ENCODE peak calls at places on chromosomes 3 and 15, in seven cellular contexts. K is sigmoid colon, G is psoas muscle, M is left lung, O is left ventricle myocardium inferior, S is cardiac muscle cell, F is mammary epithelial cell. R is an unnamed sample.

GRCh38 chr15:49066374-49066773 is 20.1 kb upstream of the SECISBP2L start:
- DNase-seq in S (no peak), G (no peak), O (no peak), K (no peak), M (no peak), F (no peak), R (no peak)

GRCh38 chr3:71979155-71979554 is 194.2 kb upstream of the PROK2 start:
- DNase-seq in M (no peak), F (no peak), G (no peak), K (no peak), S (no peak), O (no peak), R (no peak)

GRCh38 chr3:113533534-113533892 is 1.2 kb downstream of the SIDT1 start:
- DNase-seq in F (no peak), G (no peak), K (no peak), S (no peak), O (no peak), M (no peak), R (no peak)

GRCh38 chr15:55715355-55716076 is 27.4 kb downstream of the PRTG start:
- DNase-seq in S (peak; percentile 56), G (no peak), O (no peak), F (no peak), K (no peak), M (no peak), R (no peak)

GRCh38 chr3:23129817-23130216 is 73.3 kb upstream of the UBE2E2 start:
- DNase-seq in O (no peak), G (no peak), S (no peak), F (peak; percentile 34), M (no peak), K (no peak), R (no peak)

GRCh38 chr3:85801955-85802354 is 843.2 kb downstream of the CADM2 start:
- DNase-seq in S (peak; percentile 35), F (peak; percentile 29), O (no peak), K (no peak), M (no peak), G (no peak), R (no peak)

GRCh38 chr15:101017935-101018849 is 99.0 kb downstream of the LRRK1 start:
- DNase-seq in G (no peak), S (no peak), M (no peak), O (no peak), K (peak; percentile 43), F (no peak), R (no peak)

GRCh38 chr15:78461171-78461881 is 23.3 kb downstream of the IREB2 start:
- DNase-seq in M (no peak), F (no peak), S (no peak), O (no peak), K (no peak), G (no peak), R (no peak)

GRCh38 chr15:48592221-48592731 is 53.2 kb downstream of the FBN1 start:
- DNase-seq in K (no peak), S (no peak), F (peak; percentile 60), G (no peak), O (no peak), M (no peak), R (no peak)

GRCh38 chr3:188468672-188469071 is 314.7 kb downstream of the LPP start:
- DNase-seq in F (no peak), O (no peak), K (peak; percentile 93), S (no peak), M (peak; percentile 33), G (peak; percentile 29), R (no peak)

GRCh38 chr15:64772488-64772887 is 2.9 kb downstream of the RBPMS2 start:
- DNase-seq in K (no peak), S (no peak), O (no peak), G (no peak), M (no peak), F (no peak), R (no peak)

GRCh38 chr3:66115858-66116654 is 77.3 kb upstream of the MAGI1 start:
- DNase-seq in M (peak; percentile 40), F (peak; percentile 88), S (peak; percentile 78), K (peak; percentile 66), G (peak; percentile 34), O (peak; percentile 37), R (no peak)

GRCh38 chr3:132593950-132594328 is 3.1 kb upstream of the ACKR4 start:
- DNase-seq in M (no peak), F (peak; percentile 90), G (no peak), O (no peak), K (no peak), S (no peak), R (no peak)

GRCh38 chr15:71743861-71744382 is 66.4 kb upstream of the NR2E3 start:
- DNase-seq in M (no peak), O (no peak), S (peak; percentile 70), G (peak; percentile 42), K (no peak), F (peak; percentile 21), R (no peak)

GRCh38 chr3:2137651-2138050 is 39.0 kb downstream of the CNTN4 start:
- DNase-seq in G (no peak), S (no peak), F (no peak), O (no peak), K (no peak), M (no peak), R (no peak)

GRCh38 chr3:120894285-120894684 is 13.7 kb upstream of the STXBP5L start:
- DNase-seq in K (peak; percentile 63), S (no peak), G (no peak), M (no peak), F (peak; percentile 1), O (no peak), R (no peak)

GRCh38 chr3:151581046-151581445 is 120.2 kb upstream of the IGSF10 start:
- DNase-seq in S (no peak), F (no peak), M (no peak), K (no peak), G (no peak), O (no peak), R (no peak)

DNA sequence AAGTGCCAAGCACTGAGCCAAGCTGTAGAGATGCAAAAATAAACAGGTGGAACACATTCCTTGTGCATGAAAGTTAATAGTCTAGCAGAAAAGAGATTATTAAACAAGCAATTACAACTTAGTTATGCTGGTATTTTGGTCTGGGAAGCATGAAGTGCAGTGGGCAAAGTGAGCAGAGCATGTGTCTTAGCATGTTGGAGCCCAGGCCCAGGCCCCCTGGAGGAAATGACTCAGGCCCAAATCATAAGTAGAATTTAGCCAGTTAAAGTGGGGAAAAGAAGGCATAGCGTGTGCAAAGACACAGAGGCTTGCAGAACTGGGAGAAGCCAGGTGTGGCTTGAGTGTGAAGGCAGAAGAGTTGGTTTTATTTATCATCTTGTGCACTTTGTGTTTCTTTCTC is 163.8 kb upstream of the ATP11B start:
- DNase-seq in S (no peak), F (peak; percentile 85), K (no peak), O (no peak), G (no peak), M (no peak), R (no peak)
- H3K27me3 ChIP-seq in S (no peaks in the 10 kb centered on the region), F (no peaks in the 10 kb centered on the region), K (no peaks in the 10 kb centered on the region), O (no peaks in the 10 kb centered on the region), G (no peaks in the 10 kb centered on the region), M (no peaks in the 10 kb centered on the region), R (no peaks in the 10 kb centered on the region)

GRCh38 chr3:13290941-13291340 is 129.2 kb downstream of the NUP210 start:
- DNase-seq in K (no peak), G (no peak), S (no peak), O (no peak), F (no peak), M (no peak), R (no peak)

GRCh38 chr3:13289771-13290285 is 130.3 kb downstream of the NUP210 start:
- DNase-seq in F (no peak), M (no peak), K (peak; percentile 47), O (no peak), S (no peak), G (no peak), R (peak; percentile 59)

GRCh38 chr3:13286873-13287272 is 133.2 kb downstream of the NUP210 start:
- DNase-seq in O (no peak), M (no peak), G (no peak), F (no peak), K (no peak), S (no peak), R (no peak)

GRCh38 chr3:13287833-13288232 is 132.3 kb downstream of the NUP210 start:
- DNase-seq in S (no peak), F (no peak), O (no peak), M (no peak), G (no peak), K (no peak), R (no peak)

GRCh38 chr3:13288732-13289718 is 131.1 kb downstream of the NUP210 start:
- DNase-seq in F (no peak), M (no peak), K (peak; percentile 40), S (no peak), G (no peak), O (no peak), R (peak; percentile 40)
- H3K4me3 ChIP-seq in F (no peak overlapping the region), M (no peak overlapping the region), K (no peak overlapping the region), S (no peak overlapping the region), G (no peak overlapping the region), O (no peak overlapping the region), R (no peak overlapping the region)

DNA sequence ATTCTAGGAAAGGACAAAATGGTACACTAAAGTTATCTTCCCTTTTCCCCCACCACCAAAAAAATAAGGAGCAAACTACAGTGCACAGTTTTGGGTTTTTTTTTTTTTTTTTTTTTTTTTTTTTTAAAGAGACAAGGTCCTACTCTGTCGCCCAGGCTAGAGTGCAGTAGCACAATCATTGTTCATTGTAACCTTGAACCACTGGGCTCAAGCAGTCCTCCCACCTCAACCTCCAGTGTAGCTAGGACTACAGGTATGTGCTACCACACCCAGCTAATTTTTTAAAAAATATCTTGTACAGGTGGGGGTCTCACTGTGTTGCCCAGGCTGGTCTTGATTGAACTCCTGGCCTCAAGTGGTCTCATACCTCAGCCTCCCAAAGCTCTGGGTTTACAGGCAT is 14.9 kb downstream of the SETD5 start:
- DNase-seq in S (no peak), G (no peak), M (no peak), O (no peak), K (no peak), F (no peak), R (no peak)
- H3K4me1 ChIP-seq in S (peaks cover 14% of the 10 kb centered on the region), G (peaks cover 84% of the 10 kb centered on the region), M (peaks cover 14% of the 10 kb centered on the region), O (peaks cover 98% of the 10 kb centered on the region), K (peaks cover 70% of the 10 kb centered on the region), F (peaks cover 15% of the 10 kb centered on the region), R (peaks cover 57% of the 10 kb centered on the region)

GRCh38 chr3:140752499-140752898 is 74.6 kb downstream of the TRIM42 start:
- DNase-seq in O (no peak), S (no peak), K (no peak), G (no peak), F (peak; percentile 21), M (no peak), R (no peak)
- H3K27me3 ChIP-seq in O (peaks cover 70% of the 10 kb centered on the region), S (peaks cover 35% of the 10 kb centered on the region), K (no peaks in the 10 kb centered on the region), G (no peaks in the 10 kb centered on the region), F (peaks cover 20% of the 10 kb centered on the region), M (no peaks in the 10 kb centered on the region), R (no peaks in the 10 kb centered on the region)

GRCh38 chr3:122246214-122246613 is 62.7 kb downstream of the CASR start:
- DNase-seq in K (no peak), G (no peak), M (no peak), F (no peak), O (no peak), S (no peak), R (no peak)
- H3K4me3 ChIP-seq in K (no peak overlapping the region), G (peak overlapping the region; percentile 5), M (no peak overlapping the region), F (no peak overlapping the region), O (peak overlapping the region; percentile 19), S (no peak overlapping the region), R (peak overlapping the region; percentile 12)